ENCODE peak calls at places on chromosomes 5 and 9, in ten cellular contexts. A is nephron progenitor cell; N is astrocyte; C is mesothelial cell of epicardium; M is dorsolateral prefrontal cortex; D is activated CD8-positive, alpha-beta T cell treated with anti-CD3 and anti-CD28 coated beads for 36 hours; Y is pancreas; Z is HCT116; E is GM12865; S is progenitor cell of endocrine pancreas. K is an unnamed sample.

GRCh38 chr5:170315154-170315553 is 17.6 kb upstream of the LCP2 start:
- DNase-seq in D (no peak), C (no peak), M (peak), A (peak), Z (no peak), N (no peak), S (no peak), E (no peak), Y (no peak), K (no peak)

GRCh38 chr5:34914671-34915138 is 599 bp downstream of the RAD1 start:
- DNase-seq in N (peak), M (no peak), Z (no peak), S (no peak), A (peak), Y (peak), D (peak), C (no peak), E (no peak), K (peak)

GRCh38 chr9:94861589-94862241 is 135.2 kb downstream of the AOPEP start:
- DNase-seq in M (no peak), C (no peak), A (no peak), S (no peak), Y (no peak), E (no peak), Z (no peak), N (peak), D (no peak), K (no peak)

GRCh38 chr5:113520429-113520828 is 6.9 kb downstream of the YTHDC2 start:
- DNase-seq in A (no peak), M (no peak), C (no peak), E (peak), D (peak), Y (no peak), Z (no peak), S (no peak), N (peak), K (no peak)

GRCh38 chr5:154371687-154372086 is 74.1 kb upstream of the SAP30L start:
- DNase-seq in A (no peak), M (no peak), Y (no peak), E (no peak), C (no peak), N (peak), Z (no peak), S (no peak), D (no peak), K (no peak)

GRCh38 chr5:115194671-115195070 is 25.0 kb upstream of the TRIM36 start:
- DNase-seq in C (no peak), S (no peak), D (no peak), E (no peak), A (no peak), M (no peak), N (peak), Y (no peak), Z (no peak), K (no peak)

GRCh38 chr9:110977259-110977709 is 61.0 kb downstream of the LPAR1 start:
- DNase-seq in N (peak), M (no peak), Z (peak), Y (peak), C (no peak), A (no peak), S (no peak), E (peak), D (no peak), K (no peak)

GRCh38 chr5:54022156-54022685 is 288.2 kb downstream of the ARL15 start:
- DNase-seq in S (no peak), A (no peak), E (no peak), C (no peak), Z (no peak), Y (no peak), M (no peak), N (no peak), D (no peak), K (no peak)

GRCh38 chr5:29867155-29867554 is 1326.3 kb upstream of the CDH6 start:
- DNase-seq in N (no peak), Y (no peak), S (no peak), A (no peak), C (no peak), E (no peak), M (no peak), D (no peak), Z (no peak), K (no peak)

GRCh38 chr9:100277166-100277979 is 75.4 kb downstream of the TEX10 start:
- DNase-seq in A (no peak), D (no peak), Y (no peak), N (peak), M (no peak), Z (no peak), E (no peak), S (no peak), C (no peak), K (no peak)

GRCh38 chr5:171450423-171451246 is 31.2 kb downstream of the FGF18 start:
- DNase-seq in N (peak), Y (no peak), E (no peak), Z (no peak), M (no peak), S (no peak), A (peak), C (peak), D (peak), K (no peak)

GRCh38 chr9:131833906-131834305 is 94.0 kb upstream of the RAPGEF1 start:
- DNase-seq in E (no peak), M (no peak), Y (no peak), C (no peak), A (no peak), D (peak), Z (no peak), N (peak), S (no peak), K (no peak)

GRCh38 chr9:72407047-72407446 is 42.0 kb upstream of the ZFAND5 start:
- DNase-seq in Z (no peak), M (no peak), D (no peak), A (no peak), N (no peak), S (no peak), E (no peak), C (no peak), Y (no peak), K (no peak)

GRCh38 chr5:4941957-4942830 is 197.9 kb upstream of the ADAMTS16 start:
- DNase-seq in C (no peak), A (peak), D (peak), E (peak), Y (peak), M (no peak), N (no peak), Z (no peak), S (peak), K (no peak)

GRCh38 chr5:147629196-147629595 is 119.3 kb upstream of the DPYSL3 start:
- DNase-seq in S (no peak), C (no peak), Z (no peak), M (no peak), N (peak), Y (no peak), A (no peak), E (no peak), D (no peak), K (no peak)

GRCh38 chr5:141657937-141658545 is 6.8 kb upstream of the FCHSD1 start:
- DNase-seq in D (peak), N (peak), A (no peak), Y (no peak), M (no peak), Z (peak), S (no peak), C (no peak), E (peak), K (no peak)

GRCh38 chr5:106258591-106259125 is 1412.1 kb downstream of the EFNA5 start:
- DNase-seq in E (no peak), M (no peak), N (peak), Z (peak), D (no peak), S (no peak), Y (no peak), C (no peak), A (no peak), K (no peak)

GRCh38 chr5:14508046-14508445 is 73.5 kb upstream of the OTULINL start:
- DNase-seq in D (no peak), Z (no peak), Y (no peak), S (no peak), E (no peak), N (no peak), A (no peak), M (no peak), C (no peak), K (no peak)

GRCh38 chr5:759781-760362 is 24.7 kb downstream of the ZDHHC11B start:
- DNase-seq in D (no peak), C (peak), Z (no peak), M (no peak), Y (peak), A (no peak), E (no peak), S (peak), N (no peak), K (no peak)

GRCh38 chr5:132746592-132747063 is 598 bp upstream of the CCNI2 start:
- DNase-seq in A (no peak), S (no peak), N (no peak), C (no peak), M (no peak), Y (no peak), D (peak), E (peak), Z (peak), K (no peak)

GRCh38 chr5:665956-666711 is 27.0 kb downstream of the TPPP start:
- DNase-seq in Z (no peak), S (no peak), D (no peak), A (no peak), N (no peak), M (peak), E (no peak), Y (peak), C (no peak), K (no peak)

GRCh38 chr9:4979224-4979623 is 5.8 kb upstream of the JAK2 start:
- DNase-seq in D (no peak), S (no peak), Z (no peak), C (no peak), N (no peak), M (no peak), A (no peak), Y (no peak), E (no peak), K (no peak)

GRCh38 chr9:90975666-90976538 is 174.3 kb downstream of the SYK start:
- DNase-seq in M (no peak), Y (no peak), Z (no peak), D (no peak), S (no peak), E (no peak), C (no peak), A (no peak), N (no peak), K (no peak)

GRCh38 chr9:33290994-33291397 is 680 bp downstream of the NFX1 start:
- DNase-seq in N (peak), M (no peak), E (no peak), Y (no peak), A (no peak), S (no peak), D (no peak), Z (peak), C (no peak), K (no peak)

GRCh38 chr9:91726406-91727100 is 223.5 kb downstream of the ROR2 start:
- DNase-seq in N (no peak), Y (no peak), M (no peak), D (no peak), A (no peak), C (no peak), Z (no peak), S (no peak), E (no peak), K (no peak)

GRCh38 chr9:27450752-27451151 is 73.3 kb upstream of the IFNK start:
- DNase-seq in C (no peak), M (no peak), Y (no peak), S (no peak), Z (no peak), D (no peak), N (no peak), E (no peak), A (no peak), K (no peak)

GRCh38 chr5:53298841-53299240 is 181.6 kb upstream of the FST start:
- DNase-seq in A (no peak), M (no peak), C (no peak), N (peak), E (no peak), Y (no peak), Z (no peak), D (no peak), S (no peak), K (no peak)

GRCh38 chr9:136416914-136417313 is 6.5 kb downstream of the PMPCA start:
- DNase-seq in Z (no peak), S (no peak), Y (no peak), N (no peak), D (no peak), E (no peak), M (no peak), C (no peak), A (no peak), K (no peak)

DNA sequence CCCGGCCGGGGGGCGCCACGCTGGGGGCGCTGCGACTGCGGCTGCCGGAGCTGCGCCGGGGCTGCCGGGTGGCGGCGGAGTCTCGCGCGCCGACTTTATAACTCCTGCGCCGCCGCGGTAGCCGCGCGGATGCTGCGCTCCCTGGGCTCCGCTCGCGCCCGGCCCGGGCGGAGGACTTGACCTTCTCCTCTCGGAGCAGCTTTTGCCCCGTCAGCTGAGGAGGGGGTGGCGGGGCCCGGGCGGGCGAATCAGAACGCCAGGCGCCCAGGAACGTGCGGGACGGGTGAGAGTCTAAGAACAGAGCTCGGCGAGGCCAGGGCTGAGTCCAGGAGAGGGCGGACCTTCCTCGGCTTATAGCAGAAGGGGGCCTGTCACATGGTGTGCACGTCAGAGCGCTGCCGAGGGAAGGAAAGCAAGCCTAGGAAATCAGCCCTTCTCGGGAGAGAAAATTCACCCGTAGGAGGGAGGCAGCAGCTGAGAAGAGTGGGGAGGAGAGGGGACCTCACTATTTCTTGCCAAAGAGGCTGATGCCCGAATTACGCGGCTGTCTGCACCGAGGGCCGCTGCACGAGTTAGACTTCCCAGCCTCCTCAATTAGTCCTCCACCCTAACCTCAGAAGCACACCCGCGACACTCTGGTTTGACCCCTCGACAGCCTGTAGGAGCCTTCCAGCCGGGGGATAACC is at the start of gene FOXD1:
- DNase-seq in C (peak), A (peak), N (peak), Y (peak), E (peak), D (peak), S (peak), Z (peak), M (no peak), K (peak)
- TF ChIP-seq CTCF in C (no peak), A (no peak), N (no peak), Y (no peak), E (no peak), D (no peak), S (no peak), Z (no peak), M (no peak), K (no peak)

GRCh38 chr5:39566891-39567290 is 142.1 kb upstream of the DAB2 start:
- DNase-seq in S (no peak), C (no peak), Z (no peak), A (no peak), E (no peak), M (no peak), D (no peak), N (no peak), Y (no peak), K (no peak)

GRCh38 chr5:39569857-39570256 is 145.1 kb upstream of the DAB2 start:
- DNase-seq in N (no peak), D (no peak), C (no peak), Y (no peak), A (no peak), M (no peak), E (no peak), S (no peak), Z (no peak), K (no peak)

DNA sequence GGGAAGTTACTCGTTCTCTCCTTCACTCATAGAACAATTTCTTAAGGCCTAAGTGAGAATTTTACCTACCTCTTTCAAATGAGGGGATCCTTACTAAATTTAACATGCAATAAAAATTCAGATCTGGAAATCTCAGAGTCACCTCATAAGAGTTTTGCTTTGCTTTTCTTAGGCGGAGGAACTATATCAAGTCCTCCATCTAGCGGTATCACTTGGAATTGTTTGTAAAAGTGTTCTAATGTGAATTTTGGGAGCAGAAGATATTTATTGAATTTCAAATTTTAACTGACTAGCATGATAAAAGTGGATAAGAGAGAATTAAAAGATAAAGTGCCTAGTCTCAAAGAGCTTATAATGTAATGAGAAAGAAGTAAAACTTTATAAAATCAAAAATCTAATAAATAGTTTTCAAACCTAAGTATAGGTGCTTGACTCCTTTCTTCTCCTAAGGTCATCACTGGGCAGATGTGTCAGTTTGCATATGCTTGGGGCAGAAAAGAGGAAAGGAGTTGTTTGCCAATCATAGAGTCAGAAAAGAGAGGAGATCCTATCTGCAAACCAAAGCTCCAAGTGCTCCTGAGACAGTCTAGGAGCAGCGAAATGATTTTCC is 145.7 kb upstream of the DAB2 start:
- DNase-seq in Z (peak), E (peak), M (no peak), Y (no peak), C (no peak), D (no peak), A (no peak), S (no peak), N (peak), K (no peak)
- TF ChIP-seq CTCF in Z (peak), E (peak), M (peak), Y (no peak), C (peak), D (peak), A (peak), S (peak), N (peak), K (peak)

DNA sequence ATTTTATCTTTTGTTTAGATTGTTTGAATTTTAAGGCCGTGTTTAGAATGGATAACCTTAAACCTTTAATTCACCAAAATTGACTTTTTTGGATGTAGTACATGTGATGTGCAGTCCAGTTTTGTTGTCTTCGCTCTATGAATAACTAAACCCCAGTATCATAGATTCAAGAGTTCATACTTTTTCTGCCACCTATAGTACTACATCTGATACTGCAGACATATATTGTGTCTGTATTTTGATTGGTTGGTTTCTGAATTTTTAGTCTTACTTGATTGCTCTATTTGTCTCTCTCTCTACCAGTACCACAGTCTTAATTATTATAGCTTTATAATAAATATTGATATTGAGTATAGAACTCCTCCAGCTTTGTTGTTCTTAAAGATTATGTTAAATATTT is 58.1 kb downstream of the PPIP5K2 start:
- DNase-seq in Y (no peak), A (no peak), D (no peak), S (no peak), N (no peak), M (no peak), E (no peak), C (no peak), Z (no peak), K (no peak)
- TF ChIP-seq CTCF in Y (no peak), A (no peak), D (no peak), S (peak), N (no peak), M (no peak), E (no peak), C (no peak), Z (peak), K (no peak)

DNA sequence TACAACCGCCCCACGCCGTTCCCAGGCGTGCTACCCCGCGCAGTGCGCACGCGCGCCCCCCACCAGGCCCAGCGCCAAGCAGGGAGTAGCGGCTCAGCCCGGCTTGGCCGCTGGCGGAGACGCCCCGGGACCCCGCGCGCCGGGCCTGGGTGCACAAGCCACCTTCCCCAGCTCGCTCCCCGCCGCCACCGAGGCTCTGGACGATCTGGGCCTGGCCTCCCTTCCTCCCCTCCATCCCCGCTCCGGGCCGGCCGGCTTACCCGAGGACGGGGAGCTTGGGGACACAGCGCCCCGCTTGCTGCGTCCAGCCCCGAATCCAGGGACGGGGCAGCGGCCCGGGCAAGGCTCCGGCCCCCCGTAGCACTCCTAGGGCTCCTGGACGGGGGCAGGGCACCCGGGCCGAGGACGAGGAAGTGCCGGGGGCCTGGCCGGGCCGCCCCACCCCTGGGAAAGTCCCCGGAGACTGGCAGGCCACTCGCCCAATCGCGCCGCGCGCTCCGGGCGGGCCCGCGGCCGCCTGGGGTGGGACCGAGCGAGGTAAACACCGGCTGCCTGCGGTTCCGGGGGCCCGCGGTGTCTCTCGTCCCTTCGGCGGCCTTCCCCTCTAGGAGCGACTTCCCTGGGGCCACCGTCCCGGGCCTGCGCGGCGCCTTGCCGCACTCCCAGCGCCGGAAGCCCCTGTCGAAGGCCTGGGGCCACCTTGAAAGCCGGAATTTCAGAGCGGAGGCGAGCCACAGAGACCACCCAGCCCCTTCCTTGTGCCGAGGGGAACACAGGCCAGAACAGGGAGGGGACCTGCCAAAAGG is at the start of gene TNIP1:
- DNase-seq in Y (peak), A (peak), Z (peak), D (peak), S (peak), C (peak), E (peak), M (peak), N (peak), K (peak)
- TF ChIP-seq CTCF in Y (no peak), A (no peak), Z (no peak), D (no peak), S (no peak), C (no peak), E (no peak), M (peak), N (no peak), K (no peak)

DNA sequence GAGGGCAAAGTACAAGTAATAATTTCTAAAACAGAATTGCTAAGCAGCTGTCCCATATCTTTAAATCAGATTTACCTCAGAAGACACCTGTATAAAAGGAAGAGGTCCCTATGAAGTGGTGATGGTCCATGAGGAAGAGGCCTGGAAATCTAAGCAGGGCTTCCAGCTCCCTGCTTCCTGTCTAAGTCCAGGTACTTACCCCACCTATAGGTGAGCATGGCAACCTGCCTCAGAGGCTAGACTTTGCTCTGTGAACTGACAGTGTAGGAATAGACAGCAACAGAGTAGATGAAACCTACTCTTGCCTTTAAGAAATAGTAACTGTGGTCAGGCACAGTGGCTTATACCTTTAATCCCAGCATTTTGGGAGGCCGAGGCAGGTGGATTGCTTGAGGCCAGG is 55.8 kb upstream of the ARRDC3 start:
- DNase-seq in M (no peak), E (no peak), D (no peak), Z (peak), Y (no peak), N (no peak), C (no peak), S (no peak), A (no peak), K (no peak)
- TF ChIP-seq CTCF in M (no peak), E (no peak), D (no peak), Z (peak), Y (no peak), N (no peak), C (no peak), S (no peak), A (no peak), K (no peak)

GRCh38 chr5:117455236-117456233 is 880.9 kb upstream of the SEMA6A start:
- DNase-seq in Y (peak), E (peak), M (no peak), S (peak), D (peak), Z (peak), C (no peak), A (no peak), N (no peak), K (no peak)
- TF ChIP-seq CTCF in Y (peak), E (peak), M (no peak), S (peak), D (no peak), Z (peak), C (no peak), A (no peak), N (peak), K (no peak)

GRCh38 chr5:150397749-150398431 is 14.8 kb downstream of the CD74 start:
- DNase-seq in C (no peak), Z (no peak), S (no peak), E (no peak), D (no peak), A (no peak), M (no peak), Y (no peak), N (no peak), K (no peak)
- TF ChIP-seq CTCF in C (no peak), Z (peak), S (peak), E (no peak), D (no peak), A (no peak), M (peak), Y (no peak), N (no peak), K (no peak)

K was measured in natural killer cell.